ENCODE peak calls at places on chromosome 17, in ten cellular contexts. J is stomach; Y is adipocyte; Q is OCI-LY7; Z is effector memory CD4-positive, alpha-beta T cell; F is lung; M is mucosa of descending colon; X is HCT116; W is tibial artery; T is thyroid gland. H is an unnamed sample.

GRCh38 chr17:66548158-66548557 is 245.7 kb downstream of the PRKCA start:
- DNase-seq in F (no peak), J (no peak), X (no peak), T (no peak), W (no peak), Z (no peak), Q (no peak), M (no peak), Y (no peak), H (no peak)

GRCh38 chr17:35900693-35901487 is 20.7 kb upstream of the CCL5 start:
- DNase-seq in T (no peak), Z (no peak), X (no peak), W (no peak), J (no peak), F (no peak), Q (no peak), M (no peak), Y (no peak), H (no peak)

GRCh38 chr17:17570798-17571716 is 20.5 kb downstream of the PEMT start:
- DNase-seq in J (peak; percentile 39), F (no peak), Z (no peak), Q (no peak), W (no peak), X (no peak), Y (no peak), M (no peak), T (peak; percentile 59), H (peak; percentile 64)

GRCh38 chr17:28738680-28739384 is 5.0 kb upstream of the TRAF4 start:
- DNase-seq in T (no peak), W (peak; percentile 55), M (peak; percentile 46), F (no peak), Q (peak; percentile 88), Y (no peak), X (no peak), Z (peak; percentile 32), J (no peak), H (no peak)

GRCh38 chr17:63442549-63443035 is 3.5 kb downstream of the CYB561 start:
- DNase-seq in Y (no peak), Q (peak; percentile 45), X (no peak), Z (no peak), T (peak; percentile 38), F (no peak), M (no peak), W (no peak), J (no peak), H (no peak)

GRCh38 chr17:11506635-11507034 is 91.6 kb upstream of the DNAH9 start:
- DNase-seq in J (no peak), X (no peak), Q (peak; percentile 3), Z (no peak), F (no peak), M (no peak), W (no peak), T (no peak), Y (peak; percentile 7), H (peak; percentile 35)

GRCh38 chr17:39205112-39205526 is 5.0 kb downstream of the RPL19 start:
- DNase-seq in Y (no peak), M (no peak), Q (no peak), Z (no peak), J (no peak), F (no peak), X (no peak), W (no peak), T (no peak), H (no peak)

GRCh38 chr17:74746376-74746775 is 2.1 kb upstream of the NHERF1 start:
- DNase-seq in J (no peak), Q (no peak), F (no peak), Z (no peak), M (peak; percentile 27), T (no peak), W (no peak), X (no peak), Y (no peak), H (no peak)

GRCh38 chr17:60422162-60422665 is at the start of gene CHCT1:
- DNase-seq in X (no peak), Y (no peak), J (no peak), W (no peak), F (no peak), T (no peak), M (peak; percentile 34), Q (no peak), Z (no peak), H (no peak)

GRCh38 chr17:76240461-76241204 is at the start of gene RNF157:
- DNase-seq in Y (peak; percentile 77), W (peak; percentile 67), M (peak; percentile 79), Z (peak; percentile 71), X (no peak), Q (no peak), F (no peak), T (peak; percentile 58), J (peak; percentile 66), H (peak; percentile 81)

GRCh38 chr17:77594416-77595209 is 363.9 kb upstream of the TNRC6C start:
- DNase-seq in Z (no peak), Y (no peak), T (no peak), X (no peak), F (no peak), J (no peak), M (no peak), Q (no peak), W (peak; percentile 38), H (no peak)

GRCh38 chr17:82933006-82933310 is 93.1 kb upstream of the ZNF750 start:
- DNase-seq in X (no peak), Q (no peak), Z (no peak), Y (no peak), W (peak; percentile 57), J (peak; percentile 18), M (peak; percentile 16), T (peak; percentile 1), F (no peak), H (no peak)

GRCh38 chr17:9179602-9180001 is 158.3 kb downstream of the NTN1 start:
- DNase-seq in W (no peak), T (no peak), X (no peak), J (no peak), Y (no peak), F (no peak), Z (no peak), Q (no peak), M (no peak), H (no peak)

GRCh38 chr17:57424777-57425188 is 168.5 kb downstream of the MSI2 start:
- DNase-seq in M (peak; percentile 74), J (no peak), Y (no peak), X (peak; percentile 85), W (no peak), T (no peak), Z (no peak), Q (no peak), F (no peak), H (no peak)

GRCh38 chr17:7034955-7035590 is 742 bp upstream of the SLC16A13 start:
- DNase-seq in M (no peak), Y (no peak), T (no peak), W (no peak), Q (peak; percentile 38), F (no peak), Z (no peak), J (no peak), X (no peak), H (no peak)

GRCh38 chr17:79406316-79406715 is 204.5 kb downstream of the RBFOX3 start:
- DNase-seq in W (no peak), T (no peak), F (no peak), Y (no peak), M (no peak), Q (no peak), Z (no peak), J (no peak), X (no peak), H (no peak)
- H3K4me3 ChIP-seq in W (no peak overlapping the region), T (no peak overlapping the region), F (no peak overlapping the region), Y (no peak overlapping the region), M (no peak overlapping the region), Q (no peak overlapping the region), Z (no peak overlapping the region), J (no peak overlapping the region), X (no peak overlapping the region), H (no peak overlapping the region)

GRCh38 chr17:70071127-70071526 is 3.9 kb upstream of the KCNJ16 start:
- DNase-seq in X (no peak), Y (no peak), T (no peak), F (no peak), M (no peak), Z (no peak), J (no peak), W (no peak), Q (no peak), H (no peak)

GRCh38 chr17:70072900-70073299 is 2.1 kb upstream of the KCNJ16 start:
- DNase-seq in T (peak; percentile 68), W (no peak), Z (no peak), M (no peak), Y (no peak), F (no peak), X (no peak), Q (no peak), J (no peak), H (no peak)

GRCh38 chr17:70073326-70073725 is 1.7 kb upstream of the KCNJ16 start:
- DNase-seq in M (no peak), Q (no peak), W (no peak), Z (no peak), Y (no peak), J (no peak), X (no peak), T (no peak), F (no peak), H (no peak)

GRCh38 chr17:70070297-70071027 is 4.6 kb upstream of the KCNJ16 start:
- DNase-seq in W (no peak), X (no peak), Y (peak; percentile 70), Z (no peak), T (no peak), M (no peak), J (no peak), F (no peak), Q (no peak), H (no peak)

DNA sequence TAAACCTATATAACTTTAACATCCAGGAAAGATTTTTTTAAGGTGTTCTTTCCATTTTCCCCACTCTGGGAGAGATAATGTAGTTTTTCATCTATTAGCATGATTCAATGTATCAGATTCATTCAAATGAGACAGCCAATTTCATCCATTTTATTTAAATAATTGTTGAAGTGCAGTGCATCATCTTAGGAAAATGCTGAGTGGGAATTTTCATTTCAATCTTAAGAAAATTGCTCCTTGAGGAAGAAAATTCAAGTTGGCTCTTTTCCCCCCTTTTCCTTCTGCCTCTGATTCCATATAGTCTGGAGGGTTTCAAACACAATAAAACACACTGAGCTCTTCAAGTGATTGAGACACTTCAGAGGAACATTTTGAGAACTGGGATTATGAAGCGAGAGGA is 3.4 kb upstream of the KCNJ16 start:
- DNase-seq in Z (no peak), X (no peak), M (no peak), Q (no peak), J (no peak), T (no peak), W (no peak), Y (no peak), F (no peak), H (no peak)
- H3K4me1 ChIP-seq in Z (no peaks in the 10 kb centered on the region), X (no peaks in the 10 kb centered on the region), M (peaks cover 15% of the 10 kb centered on the region), Q (no peaks in the 10 kb centered on the region), J (peaks cover 9% of the 10 kb centered on the region), T (peaks cover 57% of the 10 kb centered on the region), W (no peaks in the 10 kb centered on the region), Y (peaks cover 54% of the 10 kb centered on the region), F (no peaks in the 10 kb centered on the region), H (peaks cover 5% of the 10 kb centered on the region)

GRCh38 chr17:50556803-50557202 is 3.7 kb upstream of the CACNA1G start:
- DNase-seq in J (peak; percentile 66), W (no peak), Q (no peak), X (no peak), Z (no peak), F (no peak), T (peak; percentile 93), M (no peak), Y (no peak), H (no peak)
- H3K4me3 ChIP-seq in J (no peak overlapping the region), W (no peak overlapping the region), Q (no peak overlapping the region), X (no peak overlapping the region), Z (no peak overlapping the region), F (no peak overlapping the region), T (no peak overlapping the region), M (no peak overlapping the region), Y (no peak overlapping the region), H (no peak overlapping the region)

GRCh38 chr17:79202476-79202875 is 127.9 kb downstream of the ENGASE start:
- DNase-seq in M (no peak), Z (no peak), Q (no peak), J (no peak), Y (no peak), W (no peak), F (no peak), X (no peak), T (no peak), H (no peak)
- H3K4me1 ChIP-seq in M (no peaks in the 10 kb centered on the region), Z (no peaks in the 10 kb centered on the region), Q (no peaks in the 10 kb centered on the region), J (no peaks in the 10 kb centered on the region), Y (peaks cover 6% of the 10 kb centered on the region), W (no peaks in the 10 kb centered on the region), F (no peaks in the 10 kb centered on the region), X (no peaks in the 10 kb centered on the region), T (no peaks in the 10 kb centered on the region), H (no peaks in the 10 kb centered on the region)